ENCODE peak calls at places on chromosomes 16 and 17, in six cellular contexts. Z is tibial artery, M is IMR-90, E is cardiac fibroblast, F is upper lobe of right lung, X is fibroblast of the aortic adventitia. I is an unnamed sample.

GRCh38 chr16:14606102-14606501 is 24.0 kb downstream of the PARN start:
- DNase-seq in Z (no peak), M (no peak), E (no peak), F (no peak), X (no peak), I (no peak)

GRCh38 chr17:32831627-32832243 is 45.2 kb downstream of the MYO1D start:
- DNase-seq in Z (no peak), M (no peak), E (no peak), F (no peak), X (no peak), I (no peak)

GRCh38 chr16:4323845-4324478 is 8.1 kb downstream of the GLIS2 start:
- DNase-seq in Z (peak), M (peak), E (peak), F (peak), X (peak), I (peak)

GRCh38 chr16:77652399-77652798 is 69.9 kb upstream of the NUDT7 start:
- DNase-seq in Z (peak), M (no peak), E (peak), F (no peak), X (peak), I (no peak)

GRCh38 chr17:78163881-78164747 is 4.3 kb upstream of the SYNGR2 start:
- DNase-seq in Z (no peak), M (no peak), E (no peak), F (no peak), X (no peak), I (no peak)

GRCh38 chr16:77723108-77723514 is 797 bp downstream of the NUDT7 start:
- DNase-seq in Z (peak), M (peak), E (peak), F (no peak), X (peak), I (peak)

GRCh38 chr16:85185701-85186100 is 73.4 kb upstream of the CIBAR2 start:
- DNase-seq in Z (no peak), M (no peak), E (no peak), F (no peak), X (no peak), I (no peak)

GRCh38 chr16:20262248-20262647 is 65.1 kb downstream of the GP2 start:
- DNase-seq in Z (no peak), M (no peak), E (no peak), F (no peak), X (no peak), I (no peak)

GRCh38 chr17:43427362-43428043 is 28.7 kb downstream of the ARL4D start:
- DNase-seq in Z (no peak), M (no peak), E (no peak), F (no peak), X (no peak), I (no peak)

GRCh38 chr17:44312396-44313104 is 4.1 kb downstream of the RUNDC3A start:
- DNase-seq in Z (no peak), M (no peak), E (no peak), F (no peak), X (no peak), I (no peak)

GRCh38 chr17:77363821-77364361 is 223.1 kb downstream of the SEC14L1 start:
- DNase-seq in Z (no peak), M (peak), E (peak), F (peak), X (no peak), I (peak)

GRCh38 chr17:17204041-17204591 is 2.0 kb downstream of the PLD6 start:
- DNase-seq in Z (peak), M (no peak), E (no peak), F (no peak), X (no peak), I (no peak)

GRCh38 chr17:76137351-76138233 is 3.5 kb downstream of the FOXJ1 start:
- DNase-seq in Z (no peak), M (no peak), E (no peak), F (no peak), X (no peak), I (no peak)
- H3K4me3 ChIP-seq in Z (no peak), M (no peak), E (no peak), F (no peak), X (no peak), I (no peak)

GRCh38 chr17:15261063-15261817 is 3.9 kb downstream of the PMP22 start:
- DNase-seq in Z (no peak), M (peak), E (peak), F (peak), X (peak), I (peak)
- TF ChIP-seq CTCF in Z (no peak), M (peak), E (peak), F (no peak), X (peak), I (peak)

DNA sequence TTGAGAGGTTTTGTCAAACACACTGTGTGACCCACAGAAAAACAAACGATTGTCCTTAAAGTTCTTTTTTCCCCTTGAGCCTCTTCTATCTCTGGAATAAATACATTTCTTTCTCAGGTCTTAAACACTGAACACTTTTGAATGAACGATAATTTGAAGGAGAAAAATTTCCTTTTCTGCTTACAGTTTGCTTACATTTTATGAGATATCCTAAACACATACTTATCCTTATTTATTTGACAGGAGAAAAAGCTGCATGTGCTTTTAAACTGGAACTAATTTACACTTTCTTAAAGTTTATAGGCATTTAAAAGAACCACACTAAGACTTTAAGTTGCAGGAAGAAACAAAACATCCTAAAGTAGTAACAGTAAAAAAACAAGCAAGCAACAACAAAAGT is 4.8 kb upstream of the IGF2BP1 start:
- DNase-seq in Z (no peak), M (no peak), E (no peak), F (no peak), X (no peak), I (no peak)
- H3K4me3 ChIP-seq in Z (no peak), M (no peak), E (no peak), F (no peak), X (no peak), I (no peak)

GRCh38 chr17:50479522-50480141 is 972 bp downstream of the RSAD1 start:
- DNase-seq in Z (peak), M (peak), E (peak), F (peak), X (peak), I (peak)
- TF ChIP-seq CTCF in Z (peak), M (peak), E (peak), F (peak), X (peak), I (peak)

DNA sequence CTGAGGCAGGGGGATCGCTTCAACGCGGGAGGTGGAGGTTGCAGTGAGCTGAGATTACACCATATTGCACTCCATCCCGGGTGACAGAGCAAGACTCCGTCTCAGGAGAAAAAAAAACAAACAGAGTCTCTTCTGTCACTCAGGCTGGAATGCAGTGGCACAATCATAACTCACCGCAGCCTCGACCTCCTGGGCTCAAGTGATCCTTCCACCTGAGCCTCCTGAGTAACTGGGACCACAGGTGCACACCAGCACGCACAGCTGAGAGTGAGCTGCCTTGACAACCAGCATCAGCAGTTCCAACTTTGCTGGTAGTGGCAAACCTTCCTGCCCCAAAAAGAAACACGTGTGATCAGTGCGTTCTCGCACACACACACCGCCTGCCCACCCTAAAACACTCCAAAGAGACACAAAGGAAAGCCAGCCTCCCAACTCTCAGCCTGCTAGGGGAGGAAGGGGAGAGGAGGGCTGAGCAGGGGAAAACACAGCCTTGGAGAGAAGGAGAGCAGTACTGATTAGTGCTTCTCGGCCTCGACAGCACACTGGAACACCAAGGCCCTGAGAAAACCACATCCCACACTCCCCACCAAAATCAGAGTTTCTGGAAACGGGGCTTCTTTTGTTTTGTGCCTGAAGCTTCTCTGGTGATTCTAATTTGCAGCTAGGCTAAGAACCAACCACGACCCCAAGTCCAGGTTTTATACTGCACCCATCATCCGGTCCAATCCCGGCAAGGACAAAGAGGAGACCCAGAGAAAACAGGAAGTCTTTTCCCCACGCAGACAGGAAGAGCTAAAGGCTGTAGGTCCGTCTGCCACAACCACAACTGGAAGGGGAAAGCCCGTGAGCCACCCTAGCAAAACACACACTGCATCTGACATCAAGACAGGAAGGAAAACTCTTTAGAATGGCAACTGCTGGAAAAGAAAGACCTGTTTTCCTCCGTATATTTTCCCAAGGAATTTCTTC is 28.8 kb downstream of the ZCCHC14 start:
- DNase-seq in Z (peak), M (peak), E (peak), F (no peak), X (no peak), I (peak)
- H3K4me3 ChIP-seq in Z (peak), M (no peak), E (peak), F (peak), X (peak), I (peak)

I was measured in foreskin fibroblast.